ENCODE peak calls at places on chromosomes 13 and 19, in four cellular contexts. W is H1, O is K562, I is GM12878. Q is an unnamed sample.

GRCh38 chr19:38619361-38620174 is 580 bp downstream of the EIF3K start:
- DNase-seq in W (no peak), O (no peak), I (no peak), Q (no peak)

GRCh38 chr19:14164724-14165493 is 28.5 kb upstream of the ASF1B start:
- DNase-seq in W (no peak), O (no peak), I (no peak), Q (no peak)

GRCh38 chr19:54190942-54191670 is at the start of gene TSEN34:
- DNase-seq in W (peak; percentile 94), O (peak; percentile 89), I (no peak), Q (peak; percentile 59)

GRCh38 chr13:72541674-72542073 is 185.8 kb downstream of the MZT1 start:
- DNase-seq in W (no peak), O (no peak), I (no peak), Q (no peak)

GRCh38 chr13:113091211-113091771 is 14.3 kb upstream of the F7 start:
- DNase-seq in W (no peak), O (no peak), I (no peak), Q (no peak)

GRCh38 chr19:41734156-41734555 is 21.2 kb upstream of the CEACAM6 start:
- DNase-seq in W (no peak), O (no peak), I (no peak), Q (no peak)

GRCh38 chr13:41651413-41652068 is 194.2 kb downstream of the RGCC start:
- DNase-seq in W (no peak), O (no peak), I (no peak), Q (no peak)

GRCh38 chr19:38731654-38732301 is 12.5 kb downstream of the CAPN12 start:
- DNase-seq in W (no peak), O (no peak), I (no peak), Q (no peak)

GRCh38 chr13:97809576-97809975 is 143.9 kb upstream of the IPO5 start:
- DNase-seq in W (no peak), O (no peak), I (no peak), Q (no peak)

GRCh38 chr13:113397606-113398425 is 33.9 kb upstream of the GRTP1 start:
- DNase-seq in W (no peak), O (no peak), I (no peak), Q (no peak)

GRCh38 chr19:19308373-19308772 is 11.9 kb downstream of the SUGP1 start:
- DNase-seq in W (no peak), O (no peak), I (no peak), Q (no peak)

GRCh38 chr19:7979011-7979410 is 26.4 kb downstream of the ELAVL1 start:
- DNase-seq in W (no peak), O (no peak), I (no peak), Q (no peak)

GRCh38 chr13:73399347-73400216 is 340.8 kb downstream of the KLF5 start:
- DNase-seq in W (no peak), O (no peak), I (no peak), Q (no peak)

GRCh38 chr19:12224676-12225075 is 61.8 kb downstream of the ZNF136 start:
- DNase-seq in W (no peak), O (no peak), I (no peak), Q (no peak)

GRCh38 chr19:40335855-40336700 is 12.1 kb downstream of the C19orf47 start:
- DNase-seq in W (no peak), O (no peak), I (no peak), Q (no peak)

GRCh38 chr19:31648347-31648746 is 299.1 kb upstream of the TSHZ3 start:
- DNase-seq in W (no peak), O (peak; percentile 2), I (no peak), Q (no peak)

GRCh38 chr19:18440421-18440877 is 2.5 kb upstream of the ISYNA1 start:
- DNase-seq in W (no peak), O (peak; percentile 67), I (no peak), Q (no peak)

GRCh38 chr19:13212759-13213330 is 62.6 kb downstream of the IER2 start:
- DNase-seq in W (peak; percentile 86), O (peak; percentile 88), I (peak; percentile 20), Q (peak; percentile 56)

GRCh38 chr13:41411536-41411935 is 45.8 kb upstream of the RGCC start:
- DNase-seq in W (no peak), O (peak; percentile 37), I (no peak), Q (peak; percentile 23)

GRCh38 chr19:54106716-54107115 is 4.1 kb downstream of the NDUFA3 start:
- DNase-seq in W (no peak), O (no peak), I (no peak), Q (no peak)

GRCh38 chr13:44869167-44869566 is 120.1 kb downstream of the NUFIP1 start:
- DNase-seq in W (no peak), O (no peak), I (no peak), Q (no peak)

GRCh38 chr13:113086991-113087922 is 18.3 kb upstream of the F7 start:
- DNase-seq in W (no peak), O (no peak), I (no peak), Q (no peak)

GRCh38 chr19:35248310-35249145 is at the start of gene LSR:
- DNase-seq in W (peak; percentile 93), O (peak; percentile 96), I (peak; percentile 70), Q (peak; percentile 94)

GRCh38 chr13:94713556-94714182 is 1.3 kb upstream of the SOX21 start:
- DNase-seq in W (peak; percentile 69), O (no peak), I (no peak), Q (no peak)

GRCh38 chr13:22926176-22927007 is 254.4 kb upstream of the SGCG start:
- DNase-seq in W (peak; percentile 80), O (peak; percentile 90), I (no peak), Q (no peak)

GRCh38 chr13:22427783-22428182 is 753.0 kb upstream of the SGCG start:
- DNase-seq in W (no peak), O (no peak), I (no peak), Q (no peak)

GRCh38 chr19:45469132-45469834 is 1.5 kb downstream of the FOSB start:
- DNase-seq in W (peak; percentile 95), O (peak; percentile 97), I (peak; percentile 78), Q (peak; percentile 76)

GRCh38 chr13:20428666-20429644 is 96.7 kb downstream of the CRYL1 start:
- DNase-seq in W (no peak), O (no peak), I (no peak), Q (no peak)

GRCh38 chr19:5214371-5214770 is 126.2 kb downstream of the PTPRS start:
- DNase-seq in W (no peak), O (no peak), I (no peak), Q (no peak)

GRCh38 chr13:73200432-73200831 is 141.6 kb downstream of the KLF5 start:
- DNase-seq in W (no peak), O (no peak), I (no peak), Q (no peak)

GRCh38 chr19:33517922-33518321 is 3.7 kb downstream of the PEPD start:
- DNase-seq in W (no peak), O (no peak), I (no peak), Q (no peak)

GRCh38 chr19:29878973-29879654 is 62.9 kb upstream of the URI1 start:
- DNase-seq in W (no peak), O (peak; percentile 71), I (no peak), Q (peak; percentile 48)

GRCh38 chr19:29879655-29879974 is 62.4 kb upstream of the URI1 start:
- DNase-seq in W (no peak), O (no peak), I (no peak), Q (no peak)

GRCh38 chr19:29875931-29876330 is 64.1 kb downstream of the CCNE1 start:
- DNase-seq in W (no peak), O (no peak), I (no peak), Q (no peak)

GRCh38 chr19:29873801-29874575 is 62.2 kb downstream of the CCNE1 start:
- DNase-seq in W (no peak), O (no peak), I (no peak), Q (no peak)

GRCh38 chr19:29876414-29876813 is 64.6 kb downstream of the CCNE1 start:
- DNase-seq in W (no peak), O (no peak), I (no peak), Q (no peak)
- TF ChIP-seq EGR1 in W (no peak), O (no peak), I (no peak), Q (no peak)

DNA sequence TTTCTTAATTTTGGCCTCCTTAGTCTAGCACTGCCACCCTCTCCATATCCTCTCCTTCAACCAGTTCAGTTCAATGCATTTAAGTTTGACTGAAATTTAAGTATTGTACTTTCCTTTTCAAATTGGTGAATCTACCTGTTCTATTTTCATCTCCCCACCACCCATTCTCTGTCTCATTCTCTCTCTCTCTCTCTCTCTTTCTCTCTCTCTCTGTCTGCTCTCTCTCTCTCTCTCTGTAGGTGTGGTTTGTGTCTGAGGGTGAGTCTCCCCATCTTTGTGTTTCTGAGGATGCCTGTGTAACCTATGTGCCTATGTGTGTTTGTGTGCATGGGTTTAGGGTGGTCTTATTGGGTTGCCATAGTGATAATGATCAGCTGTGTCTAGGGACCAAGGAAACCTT is 10.1 kb downstream of the PDX1 start:
- DNase-seq in W (no peak), O (no peak), I (no peak), Q (no peak)
- TF ChIP-seq SRF in W (no peak), O (no peak), I (no peak), Q (no peak)

GRCh38 chr13:99313941-99314340 is 6.7 kb upstream of the GPR183 start:
- DNase-seq in W (no peak), O (no peak), I (no peak), Q (no peak)

GRCh38 chr13:99314640-99315176 is 7.5 kb upstream of the GPR183 start:
- DNase-seq in W (no peak), O (peak; percentile 79), I (no peak), Q (peak; percentile 96)

GRCh38 chr13:99315186-99315585 is 8.0 kb upstream of the GPR183 start:
- DNase-seq in W (no peak), O (no peak), I (no peak), Q (no peak)

GRCh38 chr13:99316657-99317244 is 9.6 kb upstream of the GPR183 start:
- DNase-seq in W (no peak), O (no peak), I (no peak), Q (no peak)

DNA sequence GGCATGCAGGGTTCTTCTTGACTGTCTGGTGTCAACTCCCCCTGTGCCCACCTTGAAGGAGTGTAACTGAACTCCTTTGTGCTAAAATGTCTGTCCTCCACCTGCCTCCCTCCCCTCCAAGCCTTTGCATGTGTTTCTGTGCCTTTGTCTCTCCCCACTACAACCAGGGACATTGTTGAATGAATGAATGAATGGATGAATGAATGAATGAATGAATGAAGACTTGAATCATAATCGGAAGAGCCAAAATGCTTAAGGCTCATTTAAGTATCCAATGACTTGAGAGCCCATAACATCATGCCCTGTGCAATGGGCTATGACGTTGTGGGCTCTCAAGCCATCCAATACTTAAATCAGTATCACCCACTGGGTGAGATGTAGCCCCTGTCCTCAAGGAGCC is 9.0 kb upstream of the GPR183 start:
- DNase-seq in W (no peak), O (no peak), I (no peak), Q (no peak)
- TF ChIP-seq EGR1 in W (no peak), O (no peak), I (no peak), Q (no peak)

GRCh38 chr19:1042689-1043511 is 3.0 kb downstream of the ABCA7 start:
- DNase-seq in W (no peak), O (peak; percentile 48), I (no peak), Q (no peak)

GRCh38 chr19:1041272-1041834 is 1.4 kb downstream of the ABCA7 start:
- DNase-seq in W (no peak), O (no peak), I (no peak), Q (no peak)

GRCh38 chr19:1040476-1041271 is 767 bp downstream of the ABCA7 start:
- DNase-seq in W (peak; percentile 95), O (peak; percentile 99), I (peak; percentile 84), Q (peak; percentile 96)

GRCh38 chr19:1039646-1040475 is at the start of gene ABCA7:
- DNase-seq in W (peak; percentile 100), O (peak; percentile 99), I (peak; percentile 93), Q (peak; percentile 96)

GRCh38 chr19:1041835-1042685 is 2.2 kb downstream of the ABCA7 start:
- DNase-seq in W (no peak), O (peak; percentile 96), I (no peak), Q (peak; percentile 90)
- TF ChIP-seq SRF in W (no peak), O (no peak), I (no peak), Q (no peak)

Q was measured in HCT116.